ENCODE peak calls at places on chromosomes 2 and 18, in eight cellular contexts. One of them, this sample, is unnamed.

GRCh38 chr2:240983361-240983995 is 14.9 kb upstream of the SNED1 start:
- DNase-seq in activated naive CD8-positive, alpha-beta T cell treated with anti-CD3 and anti-CD28 coated beads, Interleukin-2, amount 50 U/mL, for 24 hours: peak
- DNase-seq in stimulated activated CD8-positive, alpha-beta memory T cell treated with anti-CD3 and anti-CD28 coated beads, Interleukin-7, amount 100 ng/mL, for 24 hours: peak
- DNase-seq in activated CD8-positive, alpha-beta memory T cell treated with anti-CD3 and anti-CD28 coated beads, Interleukin-2, amount 50 U/mL, for 4 hours: peak
- DNase-seq in stimulated activated CD4-positive, alpha-beta T cell treated with anti-CD3 and anti-CD28 coated beads, Interleukin-1b, Interleukin-23, amount 100 ng/mL, for 24 hours: no peak
- DNase-seq in NCI-H1092 treated with DMSO at 0.1 percent for 48 hours: peak
- DNase-seq in NCI-H345: peak
- DNase-seq in neural crest cell: no peak
- DNase-seq in this sample: peak

GRCh38 chr2:176126929-176127768 is 2.4 kb upstream of the HOXD8 start:
- DNase-seq in stimulated activated CD8-positive, alpha-beta memory T cell treated with anti-CD3 and anti-CD28 coated beads, Interleukin-7, amount 100 ng/mL, for 24 hours: peak
- DNase-seq in neural crest cell: peak
- DNase-seq in activated naive CD8-positive, alpha-beta T cell treated with anti-CD3 and anti-CD28 coated beads, Interleukin-2, amount 50 U/mL, for 24 hours: peak
- DNase-seq in stimulated activated CD4-positive, alpha-beta T cell treated with anti-CD3 and anti-CD28 coated beads, Interleukin-1b, Interleukin-23, amount 100 ng/mL, for 24 hours: peak
- DNase-seq in activated CD8-positive, alpha-beta memory T cell treated with anti-CD3 and anti-CD28 coated beads, Interleukin-2, amount 50 U/mL, for 4 hours: peak
- DNase-seq in NCI-H345: peak
- DNase-seq in NCI-H1092 treated with DMSO at 0.1 percent for 48 hours: no peak
- DNase-seq in this sample: no peak

GRCh38 chr18:49560277-49561126 is 1.4 kb upstream of the LIPG start:
- DNase-seq in NCI-H345: peak
- DNase-seq in NCI-H1092 treated with DMSO at 0.1 percent for 48 hours: peak
- DNase-seq in neural crest cell: peak
- DNase-seq in activated CD8-positive, alpha-beta memory T cell treated with anti-CD3 and anti-CD28 coated beads, Interleukin-2, amount 50 U/mL, for 4 hours: no peak
- DNase-seq in activated naive CD8-positive, alpha-beta T cell treated with anti-CD3 and anti-CD28 coated beads, Interleukin-2, amount 50 U/mL, for 24 hours: peak
- DNase-seq in stimulated activated CD4-positive, alpha-beta T cell treated with anti-CD3 and anti-CD28 coated beads, Interleukin-1b, Interleukin-23, amount 100 ng/mL, for 24 hours: no peak
- DNase-seq in stimulated activated CD8-positive, alpha-beta memory T cell treated with anti-CD3 and anti-CD28 coated beads, Interleukin-7, amount 100 ng/mL, for 24 hours: no peak
- DNase-seq in this sample: no peak

GRCh38 chr2:181790716-181791649 is 100.5 kb upstream of the ITPRID2 start:
- DNase-seq in activated naive CD8-positive, alpha-beta T cell treated with anti-CD3 and anti-CD28 coated beads, Interleukin-2, amount 50 U/mL, for 24 hours: peak
- DNase-seq in NCI-H345: no peak
- DNase-seq in activated CD8-positive, alpha-beta memory T cell treated with anti-CD3 and anti-CD28 coated beads, Interleukin-2, amount 50 U/mL, for 4 hours: no peak
- DNase-seq in stimulated activated CD4-positive, alpha-beta T cell treated with anti-CD3 and anti-CD28 coated beads, Interleukin-1b, Interleukin-23, amount 100 ng/mL, for 24 hours: no peak
- DNase-seq in stimulated activated CD8-positive, alpha-beta memory T cell treated with anti-CD3 and anti-CD28 coated beads, Interleukin-7, amount 100 ng/mL, for 24 hours: no peak
- DNase-seq in neural crest cell: no peak
- DNase-seq in NCI-H1092 treated with DMSO at 0.1 percent for 48 hours: no peak
- DNase-seq in this sample: no peak

GRCh38 chr2:20451346-20451745 is 4.5 kb downstream of the RHOB start:
- DNase-seq in neural crest cell: no peak
- DNase-seq in activated naive CD8-positive, alpha-beta T cell treated with anti-CD3 and anti-CD28 coated beads, Interleukin-2, amount 50 U/mL, for 24 hours: no peak
- DNase-seq in NCI-H345: no peak
- DNase-seq in NCI-H1092 treated with DMSO at 0.1 percent for 48 hours: no peak
- DNase-seq in activated CD8-positive, alpha-beta memory T cell treated with anti-CD3 and anti-CD28 coated beads, Interleukin-2, amount 50 U/mL, for 4 hours: no peak
- DNase-seq in stimulated activated CD4-positive, alpha-beta T cell treated with anti-CD3 and anti-CD28 coated beads, Interleukin-1b, Interleukin-23, amount 100 ng/mL, for 24 hours: no peak
- DNase-seq in stimulated activated CD8-positive, alpha-beta memory T cell treated with anti-CD3 and anti-CD28 coated beads, Interleukin-7, amount 100 ng/mL, for 24 hours: no peak
- DNase-seq in this sample: no peak

GRCh38 chr2:181738074-181738473 is 57.8 kb upstream of the NEUROD1 start:
- DNase-seq in NCI-H345: no peak
- DNase-seq in NCI-H1092 treated with DMSO at 0.1 percent for 48 hours: no peak
- DNase-seq in activated naive CD8-positive, alpha-beta T cell treated with anti-CD3 and anti-CD28 coated beads, Interleukin-2, amount 50 U/mL, for 24 hours: no peak
- DNase-seq in activated CD8-positive, alpha-beta memory T cell treated with anti-CD3 and anti-CD28 coated beads, Interleukin-2, amount 50 U/mL, for 4 hours: no peak
- DNase-seq in stimulated activated CD4-positive, alpha-beta T cell treated with anti-CD3 and anti-CD28 coated beads, Interleukin-1b, Interleukin-23, amount 100 ng/mL, for 24 hours: no peak
- DNase-seq in neural crest cell: no peak
- DNase-seq in stimulated activated CD8-positive, alpha-beta memory T cell treated with anti-CD3 and anti-CD28 coated beads, Interleukin-7, amount 100 ng/mL, for 24 hours: no peak
- DNase-seq in this sample: no peak

GRCh38 chr2:197052371-197052770 is 125.9 kb upstream of the PGAP1 start:
- DNase-seq in neural crest cell: no peak
- DNase-seq in stimulated activated CD4-positive, alpha-beta T cell treated with anti-CD3 and anti-CD28 coated beads, Interleukin-1b, Interleukin-23, amount 100 ng/mL, for 24 hours: no peak
- DNase-seq in NCI-H345: no peak
- DNase-seq in activated naive CD8-positive, alpha-beta T cell treated with anti-CD3 and anti-CD28 coated beads, Interleukin-2, amount 50 U/mL, for 24 hours: no peak
- DNase-seq in activated CD8-positive, alpha-beta memory T cell treated with anti-CD3 and anti-CD28 coated beads, Interleukin-2, amount 50 U/mL, for 4 hours: no peak
- DNase-seq in NCI-H1092 treated with DMSO at 0.1 percent for 48 hours: peak
- DNase-seq in stimulated activated CD8-positive, alpha-beta memory T cell treated with anti-CD3 and anti-CD28 coated beads, Interleukin-7, amount 100 ng/mL, for 24 hours: no peak
- DNase-seq in this sample: no peak

GRCh38 chr18:3016584-3017292 is 3.8 kb upstream of the LPIN2 start:
- DNase-seq in stimulated activated CD4-positive, alpha-beta T cell treated with anti-CD3 and anti-CD28 coated beads, Interleukin-1b, Interleukin-23, amount 100 ng/mL, for 24 hours: no peak
- DNase-seq in activated CD8-positive, alpha-beta memory T cell treated with anti-CD3 and anti-CD28 coated beads, Interleukin-2, amount 50 U/mL, for 4 hours: no peak
- DNase-seq in NCI-H345: no peak
- DNase-seq in NCI-H1092 treated with DMSO at 0.1 percent for 48 hours: no peak
- DNase-seq in stimulated activated CD8-positive, alpha-beta memory T cell treated with anti-CD3 and anti-CD28 coated beads, Interleukin-7, amount 100 ng/mL, for 24 hours: no peak
- DNase-seq in activated naive CD8-positive, alpha-beta T cell treated with anti-CD3 and anti-CD28 coated beads, Interleukin-2, amount 50 U/mL, for 24 hours: no peak
- DNase-seq in neural crest cell: no peak
- DNase-seq in this sample: no peak

GRCh38 chr2:27263287-27264252 is 723 bp upstream of the SLC30A3 start:
- DNase-seq in stimulated activated CD8-positive, alpha-beta memory T cell treated with anti-CD3 and anti-CD28 coated beads, Interleukin-7, amount 100 ng/mL, for 24 hours: no peak
- DNase-seq in activated CD8-positive, alpha-beta memory T cell treated with anti-CD3 and anti-CD28 coated beads, Interleukin-2, amount 50 U/mL, for 4 hours: no peak
- DNase-seq in NCI-H1092 treated with DMSO at 0.1 percent for 48 hours: no peak
- DNase-seq in NCI-H345: peak
- DNase-seq in neural crest cell: no peak
- DNase-seq in activated naive CD8-positive, alpha-beta T cell treated with anti-CD3 and anti-CD28 coated beads, Interleukin-2, amount 50 U/mL, for 24 hours: no peak
- DNase-seq in stimulated activated CD4-positive, alpha-beta T cell treated with anti-CD3 and anti-CD28 coated beads, Interleukin-1b, Interleukin-23, amount 100 ng/mL, for 24 hours: no peak
- DNase-seq in this sample: no peak

GRCh38 chr2:109202486-109202885 is 73.5 kb downstream of the SH3RF3 start:
- DNase-seq in stimulated activated CD4-positive, alpha-beta T cell treated with anti-CD3 and anti-CD28 coated beads, Interleukin-1b, Interleukin-23, amount 100 ng/mL, for 24 hours: no peak
- DNase-seq in NCI-H1092 treated with DMSO at 0.1 percent for 48 hours: no peak
- DNase-seq in activated naive CD8-positive, alpha-beta T cell treated with anti-CD3 and anti-CD28 coated beads, Interleukin-2, amount 50 U/mL, for 24 hours: no peak
- DNase-seq in stimulated activated CD8-positive, alpha-beta memory T cell treated with anti-CD3 and anti-CD28 coated beads, Interleukin-7, amount 100 ng/mL, for 24 hours: no peak
- DNase-seq in activated CD8-positive, alpha-beta memory T cell treated with anti-CD3 and anti-CD28 coated beads, Interleukin-2, amount 50 U/mL, for 4 hours: no peak
- DNase-seq in neural crest cell: no peak
- DNase-seq in NCI-H345: no peak
- DNase-seq in this sample: no peak

GRCh38 chr2:43467889-43468288 is 127.9 kb downstream of the THADA start:
- DNase-seq in stimulated activated CD8-positive, alpha-beta memory T cell treated with anti-CD3 and anti-CD28 coated beads, Interleukin-7, amount 100 ng/mL, for 24 hours: no peak
- DNase-seq in activated CD8-positive, alpha-beta memory T cell treated with anti-CD3 and anti-CD28 coated beads, Interleukin-2, amount 50 U/mL, for 4 hours: no peak
- DNase-seq in NCI-H345: no peak
- DNase-seq in NCI-H1092 treated with DMSO at 0.1 percent for 48 hours: no peak
- DNase-seq in activated naive CD8-positive, alpha-beta T cell treated with anti-CD3 and anti-CD28 coated beads, Interleukin-2, amount 50 U/mL, for 24 hours: no peak
- DNase-seq in neural crest cell: no peak
- DNase-seq in stimulated activated CD4-positive, alpha-beta T cell treated with anti-CD3 and anti-CD28 coated beads, Interleukin-1b, Interleukin-23, amount 100 ng/mL, for 24 hours: no peak
- DNase-seq in this sample: no peak

GRCh38 chr2:163610817-163611556 is 124.8 kb downstream of the FIGN start:
- DNase-seq in neural crest cell: no peak
- DNase-seq in stimulated activated CD8-positive, alpha-beta memory T cell treated with anti-CD3 and anti-CD28 coated beads, Interleukin-7, amount 100 ng/mL, for 24 hours: no peak
- DNase-seq in stimulated activated CD4-positive, alpha-beta T cell treated with anti-CD3 and anti-CD28 coated beads, Interleukin-1b, Interleukin-23, amount 100 ng/mL, for 24 hours: no peak
- DNase-seq in NCI-H1092 treated with DMSO at 0.1 percent for 48 hours: no peak
- DNase-seq in activated CD8-positive, alpha-beta memory T cell treated with anti-CD3 and anti-CD28 coated beads, Interleukin-2, amount 50 U/mL, for 4 hours: no peak
- DNase-seq in activated naive CD8-positive, alpha-beta T cell treated with anti-CD3 and anti-CD28 coated beads, Interleukin-2, amount 50 U/mL, for 24 hours: no peak
- DNase-seq in NCI-H345: no peak
- DNase-seq in this sample: no peak

GRCh38 chr2:39120521-39120770 is 405 bp downstream of the SOS1 start:
- DNase-seq in stimulated activated CD8-positive, alpha-beta memory T cell treated with anti-CD3 and anti-CD28 coated beads, Interleukin-7, amount 100 ng/mL, for 24 hours: no peak
- DNase-seq in neural crest cell: no peak
- DNase-seq in NCI-H1092 treated with DMSO at 0.1 percent for 48 hours: no peak
- DNase-seq in NCI-H345: no peak
- DNase-seq in activated naive CD8-positive, alpha-beta T cell treated with anti-CD3 and anti-CD28 coated beads, Interleukin-2, amount 50 U/mL, for 24 hours: no peak
- DNase-seq in stimulated activated CD4-positive, alpha-beta T cell treated with anti-CD3 and anti-CD28 coated beads, Interleukin-1b, Interleukin-23, amount 100 ng/mL, for 24 hours: no peak
- DNase-seq in activated CD8-positive, alpha-beta memory T cell treated with anti-CD3 and anti-CD28 coated beads, Interleukin-2, amount 50 U/mL, for 4 hours: no peak
- DNase-seq in this sample: peak

GRCh38 chr2:21821697-21822227 is 698.0 kb downstream of the TDRD15 start:
- DNase-seq in NCI-H345: no peak
- DNase-seq in neural crest cell: no peak
- DNase-seq in activated CD8-positive, alpha-beta memory T cell treated with anti-CD3 and anti-CD28 coated beads, Interleukin-2, amount 50 U/mL, for 4 hours: no peak
- DNase-seq in NCI-H1092 treated with DMSO at 0.1 percent for 48 hours: no peak
- DNase-seq in stimulated activated CD8-positive, alpha-beta memory T cell treated with anti-CD3 and anti-CD28 coated beads, Interleukin-7, amount 100 ng/mL, for 24 hours: no peak
- DNase-seq in activated naive CD8-positive, alpha-beta T cell treated with anti-CD3 and anti-CD28 coated beads, Interleukin-2, amount 50 U/mL, for 24 hours: no peak
- DNase-seq in stimulated activated CD4-positive, alpha-beta T cell treated with anti-CD3 and anti-CD28 coated beads, Interleukin-1b, Interleukin-23, amount 100 ng/mL, for 24 hours: no peak
- DNase-seq in this sample: no peak

GRCh38 chr2:117961201-117961600 is 52.7 kb downstream of the CCDC93 start:
- DNase-seq in NCI-H345: no peak
- DNase-seq in activated CD8-positive, alpha-beta memory T cell treated with anti-CD3 and anti-CD28 coated beads, Interleukin-2, amount 50 U/mL, for 4 hours: no peak
- DNase-seq in NCI-H1092 treated with DMSO at 0.1 percent for 48 hours: no peak
- DNase-seq in stimulated activated CD4-positive, alpha-beta T cell treated with anti-CD3 and anti-CD28 coated beads, Interleukin-1b, Interleukin-23, amount 100 ng/mL, for 24 hours: no peak
- DNase-seq in stimulated activated CD8-positive, alpha-beta memory T cell treated with anti-CD3 and anti-CD28 coated beads, Interleukin-7, amount 100 ng/mL, for 24 hours: no peak
- DNase-seq in neural crest cell: no peak
- DNase-seq in activated naive CD8-positive, alpha-beta T cell treated with anti-CD3 and anti-CD28 coated beads, Interleukin-2, amount 50 U/mL, for 24 hours: no peak
- DNase-seq in this sample: no peak

GRCh38 chr2:66423391-66423790 is 11.5 kb upstream of the MEIS1 start:
- DNase-seq in NCI-H1092 treated with DMSO at 0.1 percent for 48 hours: no peak
- DNase-seq in neural crest cell: no peak
- DNase-seq in stimulated activated CD8-positive, alpha-beta memory T cell treated with anti-CD3 and anti-CD28 coated beads, Interleukin-7, amount 100 ng/mL, for 24 hours: no peak
- DNase-seq in activated CD8-positive, alpha-beta memory T cell treated with anti-CD3 and anti-CD28 coated beads, Interleukin-2, amount 50 U/mL, for 4 hours: no peak
- DNase-seq in stimulated activated CD4-positive, alpha-beta T cell treated with anti-CD3 and anti-CD28 coated beads, Interleukin-1b, Interleukin-23, amount 100 ng/mL, for 24 hours: no peak
- DNase-seq in activated naive CD8-positive, alpha-beta T cell treated with anti-CD3 and anti-CD28 coated beads, Interleukin-2, amount 50 U/mL, for 24 hours: no peak
- DNase-seq in NCI-H345: no peak
- DNase-seq in this sample: no peak

GRCh38 chr2:233350708-233351107 is 3.6 kb upstream of the DGKD start:
- DNase-seq in stimulated activated CD8-positive, alpha-beta memory T cell treated with anti-CD3 and anti-CD28 coated beads, Interleukin-7, amount 100 ng/mL, for 24 hours: no peak
- DNase-seq in stimulated activated CD4-positive, alpha-beta T cell treated with anti-CD3 and anti-CD28 coated beads, Interleukin-1b, Interleukin-23, amount 100 ng/mL, for 24 hours: no peak
- DNase-seq in neural crest cell: no peak
- DNase-seq in NCI-H345: peak
- DNase-seq in NCI-H1092 treated with DMSO at 0.1 percent for 48 hours: no peak
- DNase-seq in activated naive CD8-positive, alpha-beta T cell treated with anti-CD3 and anti-CD28 coated beads, Interleukin-2, amount 50 U/mL, for 24 hours: peak
- DNase-seq in activated CD8-positive, alpha-beta memory T cell treated with anti-CD3 and anti-CD28 coated beads, Interleukin-2, amount 50 U/mL, for 4 hours: peak
- DNase-seq in this sample: no peak

GRCh38 chr18:55665506-55665905 is 77.5 kb upstream of the TCF4 start:
- DNase-seq in activated naive CD8-positive, alpha-beta T cell treated with anti-CD3 and anti-CD28 coated beads, Interleukin-2, amount 50 U/mL, for 24 hours: no peak
- DNase-seq in NCI-H1092 treated with DMSO at 0.1 percent for 48 hours: no peak
- DNase-seq in stimulated activated CD4-positive, alpha-beta T cell treated with anti-CD3 and anti-CD28 coated beads, Interleukin-1b, Interleukin-23, amount 100 ng/mL, for 24 hours: no peak
- DNase-seq in stimulated activated CD8-positive, alpha-beta memory T cell treated with anti-CD3 and anti-CD28 coated beads, Interleukin-7, amount 100 ng/mL, for 24 hours: no peak
- DNase-seq in NCI-H345: no peak
- DNase-seq in neural crest cell: no peak
- DNase-seq in activated CD8-positive, alpha-beta memory T cell treated with anti-CD3 and anti-CD28 coated beads, Interleukin-2, amount 50 U/mL, for 4 hours: no peak
- DNase-seq in this sample: no peak